ENCODE peak calls at places on chromosomes 1 and 21, in nine cellular contexts. O is tibial nerve, I is kidney, Z is hepatocyte, R is fibroblast of lung, M is pancreas, T is PC-3, Q is Caco-2, S is tibial artery. F is an unnamed sample.

GRCh38 chr1:239630767-239631166 is 244.4 kb downstream of the CHRM3 start:
- DNase-seq in O (no peak), I (no peak), Z (no peak), R (no peak), M (no peak), T (no peak), Q (no peak), S (no peak), F (no peak)

GRCh38 chr1:226643167-226643566 is 94.6 kb downstream of the STUM start:
- DNase-seq in O (no peak), I (peak; percentile 63), Z (peak; percentile 64), R (peak; percentile 89), M (no peak), T (peak; percentile 88), Q (no peak), S (no peak), F (no peak)

GRCh38 chr21:41598561-41599511 is 90.9 kb upstream of the TMPRSS2 start:
- DNase-seq in O (no peak), I (no peak), Z (no peak), R (no peak), M (no peak), T (no peak), Q (peak; percentile 2), S (no peak), F (peak; percentile 38)

GRCh38 chr21:34074283-34075098 is 1.1 kb downstream of the MRPS6 start:
- DNase-seq in O (no peak), I (no peak), Z (peak; percentile 27), R (no peak), M (no peak), T (peak; percentile 32), Q (no peak), S (no peak), F (no peak)

GRCh38 chr1:197998110-197998509 is 80.9 kb downstream of the LHX9 start:
- DNase-seq in O (no peak), I (no peak), Z (no peak), R (no peak), M (no peak), T (no peak), Q (no peak), S (no peak), F (no peak)

GRCh38 chr1:40879487-40880175 is 17.5 kb upstream of the CITED4 start:
- DNase-seq in O (no peak), I (no peak), Z (no peak), R (peak; percentile 55), M (no peak), T (no peak), Q (no peak), S (no peak), F (no peak)

GRCh38 chr1:179550753-179551682 is 24.7 kb downstream of the NPHS2 start:
- DNase-seq in O (no peak), I (no peak), Z (peak; percentile 28), R (peak; percentile 40), M (no peak), T (peak; percentile 23), Q (no peak), S (no peak), F (no peak)

GRCh38 chr1:115877511-115877910 is 36.6 kb upstream of the NHLH2 start:
- DNase-seq in O (no peak), I (no peak), Z (no peak), R (no peak), M (no peak), T (no peak), Q (no peak), S (no peak), F (peak; percentile 83)

GRCh38 chr1:2602866-2603520 is 16.4 kb downstream of the PRXL2B start:
- DNase-seq in O (peak; percentile 6), I (peak; percentile 53), Z (no peak), R (no peak), M (no peak), T (no peak), Q (peak; percentile 29), S (no peak), F (no peak)

GRCh38 chr1:2604854-2605753 is 18.5 kb downstream of the PRXL2B start:
- DNase-seq in O (peak; percentile 11), I (peak; percentile 62), Z (no peak), R (no peak), M (no peak), T (no peak), Q (no peak), S (no peak), F (no peak)

GRCh38 chr1:2603521-2604155 is 17.1 kb downstream of the PRXL2B start:
- DNase-seq in O (peak; percentile 7), I (peak; percentile 68), Z (no peak), R (no peak), M (no peak), T (no peak), Q (peak; percentile 26), S (no peak), F (no peak)

GRCh38 chr1:2605754-2606003 is 19.1 kb downstream of the PRXL2B start:
- DNase-seq in O (peak; percentile 9), I (no peak), Z (no peak), R (no peak), M (no peak), T (no peak), Q (no peak), S (no peak), F (no peak)

DNA sequence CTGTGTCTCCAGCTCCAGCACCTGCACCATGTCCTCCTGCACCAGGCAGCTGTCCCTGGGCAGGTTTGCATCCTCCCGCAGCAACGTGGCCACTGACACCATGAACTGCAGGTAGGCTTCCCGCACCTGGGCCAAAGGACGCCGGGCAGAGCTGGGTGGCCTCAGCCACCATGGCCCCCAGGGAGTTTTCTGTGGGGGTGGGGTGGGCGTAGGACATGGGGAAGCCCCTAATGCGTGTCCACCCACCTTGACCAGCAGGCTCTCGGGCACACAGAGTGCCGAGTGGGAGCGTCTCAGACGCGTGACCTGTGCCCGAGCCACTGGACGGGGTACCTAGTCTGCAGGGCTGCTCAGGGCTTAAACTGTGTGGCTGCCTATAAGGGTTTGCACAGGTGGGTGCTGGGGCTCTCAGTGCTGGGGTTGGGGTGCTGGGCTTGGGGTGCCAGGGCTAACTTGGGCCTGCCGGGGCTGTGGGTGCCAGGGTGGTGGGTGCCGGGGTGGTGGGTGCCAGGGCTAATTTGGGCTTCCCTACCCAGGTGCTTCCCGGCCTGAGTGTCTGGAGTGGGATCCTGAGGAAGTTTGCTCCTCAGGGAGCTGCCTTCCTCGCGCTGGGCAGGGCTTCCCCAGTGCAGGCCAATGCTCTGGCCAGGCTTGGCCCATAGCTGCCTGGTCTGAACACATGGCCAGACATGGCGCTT is 17.7 kb downstream of the PRXL2B start:
- DNase-seq in O (peak; percentile 8), I (peak; percentile 67), Z (no peak), R (no peak), M (no peak), T (no peak), Q (no peak), S (no peak), F (no peak)
- H3K4me1 ChIP-seq in O (peaks cover 9% of the 10 kb centered on the region), I (no peaks in the 10 kb centered on the region), Z (no peaks in the 10 kb centered on the region), R (no peaks in the 10 kb centered on the region), M (no peaks in the 10 kb centered on the region), T (no peaks in the 10 kb centered on the region), Q (no peaks in the 10 kb centered on the region), S (no peaks in the 10 kb centered on the region), F (no peaks in the 10 kb centered on the region)

DNA sequence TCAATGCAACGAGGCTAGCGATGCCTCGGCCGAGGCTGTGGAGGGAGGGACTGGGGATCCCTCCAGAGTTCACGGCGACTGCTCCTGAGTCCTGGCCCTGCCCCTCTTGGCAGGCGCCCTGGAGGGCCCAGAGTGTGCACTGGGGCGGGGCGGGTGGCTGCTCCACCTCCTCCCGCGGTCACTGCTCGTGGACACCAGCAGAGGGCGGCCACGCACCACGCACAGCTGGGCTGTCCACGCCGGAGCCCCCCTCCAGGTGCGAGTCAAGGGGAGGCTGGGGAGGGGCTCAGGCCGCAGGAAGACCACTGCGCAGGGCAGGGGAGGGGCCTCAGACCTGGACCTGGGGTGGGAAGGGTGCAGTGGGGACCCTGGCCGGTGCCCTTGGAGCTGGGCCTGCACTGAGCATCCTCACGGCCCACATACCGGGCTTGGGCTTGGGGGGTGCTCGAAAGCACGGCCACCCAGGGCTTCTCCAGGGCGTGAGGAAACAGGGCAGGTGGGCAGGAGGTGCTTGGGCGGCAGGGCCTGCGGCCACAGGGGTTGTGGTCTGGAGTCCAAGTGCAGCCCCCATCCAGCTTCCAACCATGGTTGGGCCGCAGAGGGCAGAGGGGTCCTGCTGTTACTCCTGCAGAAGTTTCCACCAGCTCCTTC is 20.6 kb upstream of the TTC34 start:
- DNase-seq in O (no peak), I (peak; percentile 76), Z (no peak), R (no peak), M (peak; percentile 66), T (peak; percentile 41), Q (no peak), S (no peak), F (peak; percentile 41)
- TF ChIP-seq CTCF in O (peak; percentile 59), I (peak; percentile 44), Z (no peak), R (no peak), M (peak; percentile 38), T (peak; percentile 82), Q (peak; percentile 26), S (peak; percentile 60), F (peak; percentile 51)

GRCh38 chr21:46434322-46434958 is 24.3 kb upstream of the DIP2A start:
- DNase-seq in O (no peak), I (peak; percentile 53), Z (no peak), R (no peak), M (no peak), T (no peak), Q (no peak), S (no peak), F (no peak)

GRCh38 chr21:46437096-46437498 is 21.6 kb upstream of the DIP2A start:
- DNase-seq in O (no peak), I (no peak), Z (no peak), R (no peak), M (no peak), T (no peak), Q (no peak), S (no peak), F (no peak)

GRCh38 chr21:46436586-46436985 is 22.1 kb upstream of the DIP2A start:
- DNase-seq in O (no peak), I (peak; percentile 54), Z (no peak), R (no peak), M (no peak), T (no peak), Q (no peak), S (no peak), F (no peak)

GRCh38 chr21:46437511-46437910 is 21.2 kb upstream of the DIP2A start:
- DNase-seq in O (no peak), I (no peak), Z (no peak), R (no peak), M (no peak), T (no peak), Q (no peak), S (no peak), F (no peak)

DNA sequence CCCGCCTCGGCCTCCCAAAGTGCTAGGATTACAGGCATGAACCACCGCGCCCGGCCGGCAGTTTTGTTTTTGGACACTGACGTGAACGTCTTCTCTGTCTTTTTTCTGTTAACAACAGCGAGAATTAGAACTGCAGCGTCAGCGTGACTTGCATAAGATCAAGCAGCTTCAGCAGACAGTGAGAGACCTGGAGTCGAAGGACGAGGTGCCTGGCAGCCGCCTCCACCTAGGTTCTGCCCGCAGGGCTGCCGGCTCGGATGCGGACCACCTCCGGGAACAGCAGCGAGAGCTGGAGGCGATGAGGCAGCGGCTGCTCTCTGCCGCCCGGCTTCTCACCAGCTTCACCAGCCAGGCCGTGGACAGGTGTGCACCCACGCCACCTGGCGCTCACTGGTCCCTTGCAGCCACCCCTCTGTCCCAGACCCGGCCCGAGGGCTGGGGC is 22.9 kb upstream of the DIP2A start:
- DNase-seq in O (no peak), I (peak; percentile 65), Z (no peak), R (no peak), M (no peak), T (no peak), Q (no peak), S (no peak), F (no peak)
- H3K36me3 ChIP-seq in O (peaks cover 98% of the 10 kb centered on the region), I (peaks cover 17% of the 10 kb centered on the region), Z (no peaks in the 10 kb centered on the region), R (peaks cover 29% of the 10 kb centered on the region), M (peaks cover 37% of the 10 kb centered on the region), T (peaks cover 40% of the 10 kb centered on the region), Q (no peaks in the 10 kb centered on the region), S (peaks cover 98% of the 10 kb centered on the region), F (peaks cover 78% of the 10 kb centered on the region)

DNA sequence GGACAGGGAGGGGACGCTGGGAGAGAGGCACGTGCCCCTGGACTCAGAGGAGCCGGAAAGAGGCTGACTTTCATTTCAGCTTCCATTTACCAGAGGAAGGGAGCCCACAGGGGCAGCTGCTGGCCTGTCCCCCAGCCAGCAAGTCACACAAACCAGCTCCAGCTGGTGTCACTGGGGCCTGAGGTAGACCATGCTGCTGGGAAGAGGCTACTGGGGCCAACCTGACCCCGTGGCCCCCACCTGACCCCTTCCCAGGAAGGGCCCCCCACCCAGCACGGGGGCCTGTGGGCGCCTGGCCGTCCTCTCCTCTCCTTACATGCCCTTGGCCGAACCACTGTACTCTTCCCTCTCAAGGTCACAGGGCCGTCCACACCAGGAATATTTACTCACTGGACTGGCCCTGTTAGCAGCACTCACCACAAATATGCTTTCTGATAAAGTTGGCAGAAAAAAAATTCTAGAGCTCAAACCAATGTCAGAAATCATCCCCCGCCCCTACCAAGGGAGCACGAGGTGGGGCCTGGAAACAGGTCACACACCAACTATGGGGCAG is 110.5 kb downstream of the CASZ1 start:
- DNase-seq in O (no peak), I (no peak), Z (peak; percentile 61), R (peak; percentile 62), M (peak; percentile 60), T (peak; percentile 67), Q (no peak), S (no peak), F (no peak)
- H3K4me1 ChIP-seq in O (peaks cover 51% of the 10 kb centered on the region), I (peaks cover 33% of the 10 kb centered on the region), Z (peaks cover 51% of the 10 kb centered on the region), R (no peaks in the 10 kb centered on the region), M (peaks cover 46% of the 10 kb centered on the region), T (peaks cover 25% of the 10 kb centered on the region), Q (peaks cover 15% of the 10 kb centered on the region), S (peaks cover 80% of the 10 kb centered on the region), F (no peaks in the 10 kb centered on the region)

F was measured in RWPE2.